ENCODE peak calls at places on chromosomes 2 and 18, in ten cellular contexts. W, A, K, P, V, T, R, D, I and E are unnamed samples.

GRCh38 chr2:240687741-240688562 is 3.7 kb upstream of the AQP12A start:
- DNase-seq in W (no peak), A (no peak), K (no peak), P (no peak), V (no peak), T (no peak), R (peak), D (no peak), I (no peak), E (no peak)

GRCh38 chr18:58195278-58195721 is 151.3 kb downstream of the NEDD4L start:
- DNase-seq in W (peak), A (peak), K (no peak), P (no peak), V (peak), T (no peak), R (peak), D (no peak), I (no peak), E (no peak)

GRCh38 chr2:36906277-36906676 is 60.1 kb downstream of the STRN start:
- DNase-seq in W (no peak), A (no peak), K (no peak), P (no peak), V (no peak), T (no peak), R (no peak), D (no peak), I (no peak), E (no peak)

GRCh38 chr18:30057398-30057797 is 985.1 kb downstream of the DSC3 start:
- DNase-seq in W (no peak), A (no peak), K (no peak), P (no peak), V (no peak), T (no peak), R (no peak), D (no peak), I (no peak), E (no peak)

GRCh38 chr2:163735692-163736432 is at the start of gene FIGN:
- DNase-seq in W (peak), A (peak), K (peak), P (peak), V (peak), T (peak), R (peak), D (no peak), I (peak), E (no peak)

GRCh38 chr2:203799905-203800304 is 67.7 kb upstream of the CTLA4 start:
- DNase-seq in W (no peak), A (no peak), K (no peak), P (no peak), V (no peak), T (no peak), R (no peak), D (no peak), I (no peak), E (no peak)

GRCh38 chr2:113784823-113785744 is 28.6 kb upstream of the SLC35F5 start:
- DNase-seq in W (no peak), A (no peak), K (no peak), P (no peak), V (no peak), T (peak), R (no peak), D (no peak), I (no peak), E (no peak)

GRCh38 chr2:119243621-119244020 is 20.0 kb downstream of the STEAP3 start:
- DNase-seq in W (no peak), A (no peak), K (no peak), P (no peak), V (no peak), T (no peak), R (no peak), D (no peak), I (no peak), E (no peak)

GRCh38 chr2:207902822-207903221 is 122.5 kb downstream of the PLEKHM3 start:
- DNase-seq in W (no peak), A (no peak), K (peak), P (peak), V (no peak), T (peak), R (no peak), D (no peak), I (no peak), E (no peak)

GRCh38 chr18:33051397-33051796 is 278.6 kb upstream of the KLHL14 start:
- DNase-seq in W (no peak), A (no peak), K (peak), P (peak), V (peak), T (no peak), R (no peak), D (no peak), I (no peak), E (no peak)

GRCh38 chr2:199775297-199775696 is 75.7 kb downstream of the FTCDNL1 start:
- DNase-seq in W (no peak), A (no peak), K (peak), P (no peak), V (no peak), T (peak), R (no peak), D (no peak), I (no peak), E (no peak)

GRCh38 chr18:31325051-31325450 is 7.1 kb downstream of the DSG1 start:
- DNase-seq in W (no peak), A (no peak), K (peak), P (peak), V (peak), T (no peak), R (no peak), D (no peak), I (peak), E (no peak)

GRCh38 chr2:99827296-99827999 is 314.9 kb downstream of the AFF3 start:
- DNase-seq in W (no peak), A (no peak), K (no peak), P (no peak), V (no peak), T (no peak), R (no peak), D (no peak), I (no peak), E (no peak)

GRCh38 chr2:109027702-109028101 is 38.7 kb upstream of the EDAR start:
- DNase-seq in W (no peak), A (no peak), K (no peak), P (no peak), V (no peak), T (no peak), R (no peak), D (no peak), I (no peak), E (no peak)

GRCh38 chr18:79548986-79549637 is 130.5 kb upstream of the CTDP1 start:
- DNase-seq in W (no peak), A (no peak), K (no peak), P (no peak), V (no peak), T (no peak), R (no peak), D (no peak), I (peak), E (no peak)

GRCh38 chr18:63444567-63444966 is 22.3 kb upstream of the VPS4B start:
- DNase-seq in W (no peak), A (peak), K (peak), P (peak), V (peak), T (peak), R (no peak), D (no peak), I (no peak), E (no peak)

GRCh38 chr2:67616749-67617148 is 219.6 kb downstream of the ETAA1 start:
- DNase-seq in W (no peak), A (no peak), K (peak), P (peak), V (no peak), T (peak), R (no peak), D (no peak), I (no peak), E (peak)

GRCh38 chr2:72497761-72498160 is 328.1 kb downstream of the EXOC6B start:
- DNase-seq in W (no peak), A (no peak), K (no peak), P (no peak), V (no peak), T (peak), R (no peak), D (no peak), I (no peak), E (no peak)

GRCh38 chr2:72496479-72496878 is 329.4 kb downstream of the EXOC6B start:
- DNase-seq in W (no peak), A (no peak), K (no peak), P (no peak), V (no peak), T (no peak), R (no peak), D (no peak), I (no peak), E (no peak)

DNA sequence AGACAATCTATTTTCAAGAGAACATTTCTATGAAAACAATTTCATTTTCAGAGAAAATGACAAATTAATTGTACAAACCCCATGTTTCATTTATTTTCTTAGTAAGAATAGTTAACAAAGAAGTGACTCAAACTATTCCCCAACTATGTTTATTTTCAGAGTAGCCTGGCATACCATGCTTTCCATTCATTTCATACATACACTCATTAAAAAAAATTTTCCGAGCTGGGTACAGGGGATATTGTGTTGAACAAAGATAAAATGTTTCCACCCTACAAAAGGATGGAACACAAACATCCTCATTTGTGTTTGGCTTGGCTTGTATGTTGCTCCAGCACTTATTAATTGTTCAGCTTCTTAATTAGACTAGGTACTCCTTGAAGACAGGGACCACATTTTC is 331.4 kb downstream of the EXOC6B start:
- DNase-seq in W (no peak), A (no peak), K (peak), P (no peak), V (no peak), T (no peak), R (no peak), D (no peak), I (no peak), E (no peak)
- TF ChIP-seq CTCF in W (no peak), A (no peak), K (no peak), P (no peak), V (no peak), T (no peak), R (no peak), D (no peak), I (no peak), E (no peak)

GRCh38 chr2:6140509-6140908 is 448.3 kb downstream of the SOX11 start:
- DNase-seq in W (no peak), A (no peak), K (no peak), P (no peak), V (no peak), T (no peak), R (no peak), D (no peak), I (no peak), E (no peak)

GRCh38 chr2:6143812-6144211 is 451.6 kb downstream of the SOX11 start:
- DNase-seq in W (no peak), A (no peak), K (no peak), P (no peak), V (no peak), T (no peak), R (no peak), D (no peak), I (no peak), E (no peak)

GRCh38 chr2:6139916-6140315 is 447.7 kb downstream of the SOX11 start:
- DNase-seq in W (no peak), A (no peak), K (no peak), P (no peak), V (no peak), T (no peak), R (no peak), D (no peak), I (no peak), E (no peak)

DNA sequence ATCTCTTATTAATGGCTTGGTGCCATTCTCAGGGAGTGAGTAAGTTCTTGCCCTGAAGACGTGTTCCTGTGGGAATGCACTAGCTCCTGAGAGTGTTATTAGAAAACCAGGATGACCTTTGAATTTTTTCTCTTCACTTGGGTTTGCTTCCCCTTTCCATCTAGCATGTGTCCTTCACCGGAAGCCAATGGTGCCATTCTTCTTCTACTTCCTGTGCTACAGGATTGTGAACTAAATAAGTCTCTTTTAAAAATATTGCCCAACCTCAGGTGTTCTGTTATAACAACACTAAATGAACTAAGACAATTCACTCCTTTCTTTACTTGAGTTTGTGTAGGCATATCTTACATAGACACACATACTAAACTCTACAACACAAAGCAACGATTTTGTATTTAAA is 447.0 kb downstream of the SOX11 start:
- DNase-seq in W (no peak), A (no peak), K (no peak), P (no peak), V (no peak), T (no peak), R (no peak), D (no peak), I (no peak), E (no peak)
- TF ChIP-seq CTCF in W (no peak), A (no peak), K (no peak), P (no peak), V (no peak), T (no peak), R (no peak), D (no peak), I (no peak), E (no peak)

GRCh38 chr18:42048150-42048549 is 93.1 kb downstream of the PIK3C3 start:
- DNase-seq in W (no peak), A (peak), K (peak), P (peak), V (peak), T (peak), R (no peak), D (no peak), I (no peak), E (no peak)

GRCh38 chr18:42047721-42048120 is 92.7 kb downstream of the PIK3C3 start:
- DNase-seq in W (no peak), A (no peak), K (peak), P (peak), V (peak), T (peak), R (no peak), D (no peak), I (no peak), E (no peak)

GRCh38 chr18:42051411-42051810 is 96.4 kb downstream of the PIK3C3 start:
- DNase-seq in W (no peak), A (no peak), K (no peak), P (no peak), V (peak), T (no peak), R (no peak), D (no peak), I (no peak), E (no peak)

GRCh38 chr18:42053188-42053781 is 98.3 kb downstream of the PIK3C3 start:
- DNase-seq in W (peak), A (peak), K (peak), P (peak), V (peak), T (peak), R (no peak), D (peak), I (no peak), E (peak)

DNA sequence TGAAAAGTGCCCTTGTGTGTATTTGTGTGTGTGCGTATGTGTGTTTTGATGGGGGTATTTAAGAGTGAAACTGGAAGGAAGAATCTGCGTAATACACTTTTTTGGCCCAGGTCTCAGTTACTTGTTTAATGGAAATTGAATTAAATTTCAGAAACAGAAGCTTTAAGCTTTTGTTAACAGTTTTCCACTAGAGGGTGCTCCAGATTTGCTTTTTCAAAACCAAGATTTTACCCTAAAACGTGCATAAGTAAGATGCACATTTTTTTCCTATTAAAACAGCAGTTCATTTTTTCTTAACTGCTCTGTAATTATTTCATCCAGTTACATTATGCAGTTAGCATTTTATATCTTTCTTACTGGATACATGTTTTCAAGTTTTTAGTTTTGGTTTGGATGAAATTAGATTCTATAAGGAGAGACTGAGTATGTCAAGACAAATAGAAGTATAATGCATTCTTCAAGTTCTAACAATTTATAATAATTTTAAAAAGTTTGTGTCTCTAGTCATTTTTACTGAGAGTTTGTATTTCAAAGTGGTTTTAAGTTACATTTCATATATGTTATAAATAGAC is 97.2 kb downstream of the PIK3C3 start:
- DNase-seq in W (no peak), A (no peak), K (peak), P (peak), V (no peak), T (peak), R (no peak), D (no peak), I (no peak), E (no peak)
- TF ChIP-seq CTCF in W (peak), A (peak), K (peak), P (peak), V (peak), T (peak), R (peak), D (no peak), I (no peak), E (no peak)

GRCh38 chr18:46337206-46337710 is 233.1 kb downstream of the HAUS1 start:
- DNase-seq in W (no peak), A (no peak), K (no peak), P (no peak), V (no peak), T (no peak), R (no peak), D (no peak), I (no peak), E (no peak)

GRCh38 chr18:46336278-46337205 is 232.4 kb downstream of the HAUS1 start:
- DNase-seq in W (no peak), A (no peak), K (no peak), P (no peak), V (no peak), T (no peak), R (peak), D (no peak), I (no peak), E (no peak)

GRCh38 chr18:46338761-46339160 is 234.6 kb downstream of the HAUS1 start:
- DNase-seq in W (peak), A (no peak), K (no peak), P (no peak), V (no peak), T (no peak), R (peak), D (no peak), I (no peak), E (peak)

GRCh38 chr18:46340716-46341115 is 236.5 kb downstream of the HAUS1 start:
- DNase-seq in W (no peak), A (no peak), K (no peak), P (no peak), V (no peak), T (no peak), R (peak), D (no peak), I (no peak), E (no peak)

GRCh38 chr18:46338213-46338612 is 234.0 kb downstream of the HAUS1 start:
- DNase-seq in W (peak), A (no peak), K (no peak), P (no peak), V (no peak), T (no peak), R (peak), D (no peak), I (no peak), E (no peak)
- TF ChIP-seq CTCF in W (no peak), A (no peak), K (no peak), P (no peak), V (no peak), T (no peak), R (no peak), D (no peak), I (no peak), E (no peak)